ENCODE peak calls at places on chromosomes 13 and 19, in six cellular contexts. A, R, O, P, W and M are unnamed samples.
A peak's percentile ranks its signal among the peaks of the same experiment; 100 is the strongest.

GRCh38 chr19:12783849-12784393 is 7.4 kb upstream of the JUNB start:
- DNase-seq in A (no peak), R (no peak), O (peak; percentile 76), P (no peak), W (peak; percentile 63), M (no peak)

GRCh38 chr19:1217366-1217765 is 11.8 kb downstream of the STK11 start:
- DNase-seq in A (no peak), R (no peak), O (no peak), P (no peak), W (no peak), M (no peak)

GRCh38 chr13:25988655-25989054 is 63.2 kb downstream of the SHISA2 start:
- DNase-seq in A (no peak), R (no peak), O (no peak), P (no peak), W (no peak), M (no peak)

GRCh38 chr13:30997697-30998547 is 65.5 kb downstream of the TEX26 start:
- DNase-seq in A (no peak), R (no peak), O (no peak), P (no peak), W (peak; percentile 48), M (no peak)

GRCh38 chr13:51026016-51026415 is 85.1 kb downstream of the C13orf42 start:
- DNase-seq in A (no peak), R (no peak), O (no peak), P (no peak), W (no peak), M (no peak)

GRCh38 chr19:35313614-35314013 is 15.4 kb upstream of the CD22 start:
- DNase-seq in A (no peak), R (no peak), O (no peak), P (no peak), W (no peak), M (no peak)

GRCh38 chr19:10431254-10431942 is 11.1 kb downstream of the PDE4A start:
- DNase-seq in A (no peak), R (peak; percentile 44), O (no peak), P (no peak), W (no peak), M (no peak)

GRCh38 chr13:95122063-95122462 is 179.2 kb downstream of the ABCC4 start:
- DNase-seq in A (peak; percentile 58), R (no peak), O (no peak), P (no peak), W (no peak), M (no peak)

GRCh38 chr19:18408053-18408476 is 10.6 kb upstream of the LRRC25 start:
- DNase-seq in A (no peak), R (peak; percentile 74), O (no peak), P (no peak), W (peak; percentile 58), M (no peak)

GRCh38 chr13:26184791-26185250 is 37.3 kb downstream of the RNF6 start:
- DNase-seq in A (peak; percentile 53), R (peak; percentile 69), O (peak; percentile 50), P (no peak), W (peak; percentile 38), M (no peak)

GRCh38 chr19:46288896-46289588 is 7.8 kb upstream of the HIF3A start:
- DNase-seq in A (peak; percentile 96), R (no peak), O (peak; percentile 94), P (no peak), W (peak; percentile 33), M (no peak)

GRCh38 chr19:29714953-29715694 is at the start of gene C19orf12:
- DNase-seq in A (no peak), R (peak; percentile 68), O (peak; percentile 38), P (peak; percentile 63), W (peak; percentile 73), M (no peak)

GRCh38 chr13:33283195-33283910 is 2.2 kb downstream of the STARD13 start:
- DNase-seq in A (no peak), R (no peak), O (no peak), P (no peak), W (no peak), M (no peak)

GRCh38 chr13:94765814-94766213 is 53.5 kb upstream of the SOX21 start:
- DNase-seq in A (no peak), R (no peak), O (no peak), P (no peak), W (no peak), M (no peak)

GRCh38 chr19:49442354-49442753 is 1.0 kb upstream of the SLC17A7 start:
- DNase-seq in A (no peak), R (no peak), O (no peak), P (no peak), W (peak; percentile 52), M (no peak)

GRCh38 chr13:98450495-98451167 is 126.3 kb downstream of the STK24 start:
- DNase-seq in A (no peak), R (no peak), O (no peak), P (no peak), W (peak; percentile 60), M (no peak)

GRCh38 chr13:49641810-49642291 is 13.5 kb downstream of the ARL11 start:
- DNase-seq in A (peak; percentile 83), R (no peak), O (peak; percentile 91), P (no peak), W (no peak), M (peak; percentile 60)

GRCh38 chr19:36547001-36547732 is 19.1 kb upstream of the ZNF260 start:
- DNase-seq in A (no peak), R (no peak), O (peak; percentile 11), P (no peak), W (no peak), M (no peak)

GRCh38 chr19:2308114-2308556 is at the start of gene LINGO3:
- DNase-seq in A (no peak), R (no peak), O (no peak), P (no peak), W (no peak), M (no peak)

GRCh38 chr19:58196911-58197616 is 14.2 kb downstream of the ZNF274 start:
- DNase-seq in A (peak; percentile 9), R (no peak), O (peak; percentile 31), P (no peak), W (no peak), M (no peak)

GRCh38 chr19:15285896-15286591 is 46.3 kb downstream of the BRD4 start:
- DNase-seq in A (no peak), R (no peak), O (no peak), P (no peak), W (no peak), M (no peak)

GRCh38 chr13:22357132-22357531 is 686.3 kb downstream of the FGF9 start:
- DNase-seq in A (no peak), R (no peak), O (no peak), P (no peak), W (no peak), M (no peak)

GRCh38 chr19:46718157-46718933 is 1.4 kb upstream of the PRKD2 start:
- DNase-seq in A (no peak), R (peak; percentile 45), O (no peak), P (no peak), W (no peak), M (no peak)

GRCh38 chr19:23992348-23992747 is 77.7 kb downstream of the ZNF726 start:
- DNase-seq in A (no peak), R (no peak), O (no peak), P (no peak), W (no peak), M (no peak)

GRCh38 chr19:23998568-23998967 is 83.9 kb downstream of the ZNF726 start:
- DNase-seq in A (no peak), R (no peak), O (no peak), P (no peak), W (no peak), M (no peak)

GRCh38 chr19:23999821-24000610 is 85.3 kb downstream of the ZNF726 start:
- DNase-seq in A (no peak), R (no peak), O (peak; percentile 74), P (no peak), W (no peak), M (no peak)

GRCh38 chr19:24000656-24001055 is 86.0 kb downstream of the ZNF726 start:
- DNase-seq in A (no peak), R (no peak), O (peak; percentile 61), P (no peak), W (no peak), M (no peak)

DNA sequence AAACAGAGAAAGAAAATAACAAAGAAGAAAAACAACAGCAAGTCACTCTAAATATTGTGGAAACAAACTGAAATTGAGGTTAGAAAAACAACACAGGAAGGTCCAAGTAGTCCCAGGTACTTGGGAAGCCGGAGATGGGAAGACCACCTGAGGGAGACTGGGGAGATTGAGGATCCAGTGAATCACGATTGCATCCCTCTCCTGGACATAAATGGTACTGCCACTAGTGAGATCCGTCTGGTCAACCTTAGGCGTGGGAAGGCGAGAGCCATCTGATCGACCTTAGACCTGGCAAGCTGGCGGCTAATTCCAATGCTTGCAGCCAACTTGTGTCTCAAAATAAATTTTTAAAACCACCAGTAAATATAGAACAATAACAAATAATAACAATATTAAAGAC is 81.9 kb downstream of the ZNF726 start:
- DNase-seq in A (no peak), R (no peak), O (no peak), P (no peak), W (no peak), M (no peak)
- TF ChIP-seq CTCF in A (peak; percentile 69), R (no peak), O (peak; percentile 42), P (peak; percentile 40), W (no peak), M (no peak)

DNA sequence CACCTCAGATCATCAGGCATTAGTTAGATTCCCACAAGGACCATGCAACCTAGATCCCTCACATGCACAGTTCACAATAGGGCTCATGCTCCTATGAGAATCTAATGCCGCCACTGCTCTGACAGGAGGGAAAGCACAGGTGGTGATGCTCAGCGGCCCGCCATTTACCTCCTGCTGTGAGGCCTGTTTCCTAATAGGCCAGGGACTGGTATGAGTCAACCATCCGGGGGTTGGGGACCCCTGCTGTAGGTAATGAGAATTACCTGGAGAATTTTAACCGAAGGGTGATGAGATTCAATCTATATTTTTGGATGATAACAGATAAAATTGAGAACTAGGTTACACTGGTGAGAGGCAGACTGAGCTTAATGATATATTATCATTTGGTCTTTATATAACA is 101.4 kb downstream of the LACC1 start:
- DNase-seq in A (no peak), R (no peak), O (no peak), P (no peak), W (no peak), M (no peak)
- TF ChIP-seq CTCF in A (peak; percentile 23), R (no peak), O (no peak), P (no peak), W (no peak), M (no peak)

GRCh38 chr19:38717855-38718254 is 26.4 kb downstream of the CAPN12 start:
- DNase-seq in A (no peak), R (no peak), O (no peak), P (no peak), W (no peak), M (no peak)

GRCh38 chr19:38720559-38721236 is 23.6 kb downstream of the CAPN12 start:
- DNase-seq in A (no peak), R (no peak), O (no peak), P (no peak), W (no peak), M (no peak)

GRCh38 chr19:38719761-38720558 is 24.3 kb downstream of the CAPN12 start:
- DNase-seq in A (no peak), R (no peak), O (no peak), P (no peak), W (no peak), M (no peak)

GRCh38 chr19:38717051-38717450 is 27.2 kb downstream of the CAPN12 start:
- DNase-seq in A (no peak), R (no peak), O (no peak), P (no peak), W (no peak), M (no peak)

GRCh38 chr19:38718747-38719543 is 25.3 kb downstream of the CAPN12 start:
- DNase-seq in A (peak; percentile 32), R (peak; percentile 71), O (peak; percentile 68), P (no peak), W (peak; percentile 80), M (no peak)
- TF ChIP-seq CTCF in A (peak; percentile 55), R (no peak), O (peak; percentile 61), P (no peak), W (peak; percentile 25), M (peak; percentile 51)

GRCh38 chr19:52601025-52601973 is 31.2 kb downstream of the ZNF701 start:
- DNase-seq in A (peak; percentile 90), R (peak; percentile 97), O (peak; percentile 89), P (peak; percentile 88), W (peak; percentile 96), M (peak; percentile 23)
- TF ChIP-seq CTCF in A (peak; percentile 73), R (peak; percentile 17), O (peak; percentile 42), P (peak; percentile 24), W (peak; percentile 23), M (peak; percentile 46)